ENCODE peak calls at places on chromosome X, in six cellular contexts. A is kidney glomerular epithelial cell, I is activated T-helper 1 cell treated with Interleukin-2 at 50 U/mL for 16 hours, Y is ELF-1, M is nucleus accumbens, Z is adipocyte. W is an unnamed sample.

GRCh38 chrX:123732679-123733363 is at the start of gene THOC2:
- DNase-seq in A (peak), I (peak), Y (peak), M (peak), Z (peak), W (peak)

GRCh38 chrX:83934220-83934619 is 73.3 kb downstream of the CYLC1 start:
- DNase-seq in A (no peak), I (no peak), Y (no peak), M (no peak), Z (peak), W (no peak)

GRCh38 chrX:84363054-84363453 is 139.2 kb downstream of the HDX start:
- DNase-seq in A (no peak), I (no peak), Y (no peak), M (no peak), Z (peak), W (no peak)

GRCh38 chrX:116526010-116526409 is 63.2 kb upstream of the CT83 start:
- DNase-seq in A (no peak), I (no peak), Y (no peak), M (no peak), Z (no peak), W (no peak)

GRCh38 chrX:154437398-154437752 is 421 bp downstream of the GDI1 start:
- DNase-seq in A (no peak), I (no peak), Y (no peak), M (peak), Z (peak), W (no peak)

GRCh38 chrX:153794897-153795816 is 689 bp downstream of the SSR4 start:
- DNase-seq in A (no peak), I (no peak), Y (peak), M (no peak), Z (peak), W (no peak)

GRCh38 chrX:123878177-123878576 is 18.3 kb downstream of the XIAP start:
- DNase-seq in A (no peak), I (no peak), Y (no peak), M (no peak), Z (no peak), W (peak)

GRCh38 chrX:82813671-82814078 is 694.4 kb upstream of the POU3F4 start:
- DNase-seq in A (peak), I (no peak), Y (peak), M (no peak), Z (peak), W (peak)

GRCh38 chrX:47366051-47366722 is 4.2 kb upstream of the ZNF157 start:
- DNase-seq in A (peak), I (peak), Y (peak), M (peak), Z (peak), W (peak)

GRCh38 chrX:107712231-107713204 is 63.1 kb downstream of the TSC22D3 start:
- DNase-seq in A (no peak), I (no peak), Y (no peak), M (no peak), Z (peak), W (peak)

GRCh38 chrX:135010921-135011320 is 11.4 kb downstream of the RTL8B start:
- DNase-seq in A (no peak), I (no peak), Y (peak), M (no peak), Z (no peak), W (no peak)

GRCh38 chrX:137166591-137166990 is 132.8 kb upstream of the GPR101 start:
- DNase-seq in A (no peak), I (no peak), Y (peak), M (no peak), Z (no peak), W (no peak)

GRCh38 chrX:21581479-21581878 is 76.7 kb downstream of the KLHL34 start:
- DNase-seq in A (no peak), I (no peak), Y (no peak), M (no peak), Z (no peak), W (no peak)